ENCODE peak calls at places on chromosomes 16 and 17, in five cellular contexts. P is NCI-H748 treated with DMSO at 0.1 percent for 48 hours; G is cardiac fibroblast; Y is head of caudate nucleus; V is stimulated activated CD8-positive, alpha-beta memory T cell treated with anti-CD3 and anti-CD28 coated beads, Interleukin-15, amount 100 ng/mL, for 24 hours. Z is an unnamed sample.

GRCh38 chr16:23836404-23837291 is 865 bp downstream of the PRKCB start:
- DNase-seq in P (no peak), G (no peak), Y (peak), V (peak), Z (no peak)

GRCh38 chr16:3022697-3023414 is 886 bp downstream of the HCFC1R1 start:
- DNase-seq in P (no peak), G (peak), Y (no peak), V (no peak), Z (no peak)

GRCh38 chr16:65660390-65660789 is 538.5 kb upstream of the CDH11 start:
- DNase-seq in P (no peak), G (no peak), Y (no peak), V (no peak), Z (no peak)

GRCh38 chr16:629289-630023 is 1.3 kb upstream of the WFIKKN1 start:
- DNase-seq in P (no peak), G (no peak), Y (no peak), V (no peak), Z (no peak)

GRCh38 chr16:566475-567361 is at the start of gene NHLRC4:
- DNase-seq in P (no peak), G (peak), Y (no peak), V (no peak), Z (no peak)

GRCh38 chr16:56356276-56357241 is 68.8 kb downstream of the AMFR start:
- DNase-seq in P (no peak), G (peak), Y (peak), V (no peak), Z (no peak)

GRCh38 chr17:71995570-71995969 is 125.2 kb upstream of the SOX9 start:
- DNase-seq in P (no peak), G (no peak), Y (no peak), V (no peak), Z (no peak)

GRCh38 chr16:9526791-9527190 is 435.3 kb downstream of the HAPSTR1 start:
- DNase-seq in P (no peak), G (no peak), Y (no peak), V (no peak), Z (no peak)

GRCh38 chr17:33202011-33202410 is 91.1 kb downstream of the ASIC2 start:
- DNase-seq in P (no peak), G (no peak), Y (no peak), V (no peak), Z (no peak)

GRCh38 chr16:85894266-85894665 is 4.7 kb upstream of the IRF8 start:
- DNase-seq in P (no peak), G (no peak), Y (no peak), V (no peak), Z (no peak)

GRCh38 chr17:3818786-3819185 is 17.8 kb upstream of the ITGAE start:
- DNase-seq in P (no peak), G (peak), Y (no peak), V (no peak), Z (no peak)

Z was measured in NCI-H1417.